ENCODE peak calls at places on chromosomes 7 and 10, in six cellular contexts. M, I, P, L, O and R are unnamed samples.

GRCh38 chr10:113087082-113088029 is 137.3 kb downstream of the TCF7L2 start:
- DNase-seq in M (peak), P (peak), I (no peak), L (peak), O (peak), R (no peak)

GRCh38 chr7:37920619-37921339 is at the start of gene EPDR1:
- DNase-seq in P (no peak), I (peak), L (no peak), M (no peak), O (peak), R (peak)

GRCh38 chr7:38550881-38551280 is 80.3 kb downstream of the AMPH start:
- DNase-seq in P (no peak), L (no peak), M (no peak), I (no peak), O (no peak), R (no peak)

GRCh38 chr10:119496282-119496681 is 46.2 kb downstream of the RGS10 start:
- DNase-seq in O (no peak), P (no peak), L (no peak), I (no peak), M (no peak), R (peak)

GRCh38 chr10:114743552-114744231 is 77.9 kb upstream of the FHIP2A start:
- DNase-seq in I (no peak), O (no peak), P (no peak), M (no peak), L (no peak), R (no peak)

GRCh38 chr7:33601884-33602283 is 303.5 kb upstream of the BMPER start:
- DNase-seq in I (no peak), P (no peak), L (no peak), O (no peak), M (no peak), R (no peak)

GRCh38 chr7:5143106-5143505 is 46.9 kb upstream of the WIPI2 start:
- DNase-seq in I (no peak), P (no peak), O (no peak), M (no peak), L (no peak), R (peak)

GRCh38 chr7:117750612-117751563 is 122.4 kb downstream of the CTTNBP2 start:
- DNase-seq in O (no peak), M (no peak), P (no peak), I (no peak), L (no peak), R (peak)

GRCh38 chr7:133911724-133912123 is 215.4 kb upstream of the LRGUK start:
- DNase-seq in M (no peak), L (no peak), I (no peak), P (no peak), O (no peak), R (peak)

GRCh38 chr10:24750695-24751094 is 27.0 kb upstream of the ARHGAP21 start:
- DNase-seq in I (no peak), L (no peak), M (no peak), O (no peak), P (no peak), R (no peak)

GRCh38 chr7:142746268-142746667 is 3.0 kb upstream of the PRSS1 start:
- DNase-seq in O (no peak), L (no peak), I (no peak), P (no peak), M (no peak), R (no peak)

GRCh38 chr7:30649717-30650116 is 32.5 kb downstream of the CRHR2 start:
- DNase-seq in O (peak), M (no peak), P (no peak), L (no peak), I (no peak), R (no peak)

GRCh38 chr10:14016011-14016536 is 314.6 kb downstream of the FRMD4A start:
- DNase-seq in L (no peak), M (no peak), I (peak), P (no peak), O (peak), R (no peak)

GRCh38 chr10:73655257-73655989 is 406 bp downstream of the SYNPO2L start:
- DNase-seq in I (no peak), L (no peak), P (no peak), O (no peak), M (no peak), R (peak)

GRCh38 chr7:84100866-84101265 is 93.7 kb downstream of the SEMA3A start:
- DNase-seq in M (no peak), I (no peak), P (peak), O (no peak), L (peak), R (no peak)

GRCh38 chr7:107014381-107015023 is 30.0 kb upstream of the PRKAR2B start:
- DNase-seq in M (no peak), O (no peak), I (no peak), P (no peak), L (no peak), R (no peak)

GRCh38 chr7:47344171-47344955 is 237.5 kb downstream of the TNS3 start:
- DNase-seq in O (no peak), P (no peak), I (no peak), L (no peak), M (peak), R (no peak)

GRCh38 chr7:75889826-75890225 is 11.0 kb downstream of the RHBDD2 start:
- DNase-seq in P (no peak), O (no peak), M (no peak), L (no peak), I (no peak), R (no peak)

GRCh38 chr7:73871163-73872011 is 10.4 kb downstream of the TMEM270 start:
- DNase-seq in P (no peak), I (peak), O (no peak), M (no peak), L (no peak), R (no peak)

GRCh38 chr7:112880786-112881418 is 90.7 kb upstream of the TMEM168 start:
- DNase-seq in O (no peak), I (no peak), L (no peak), P (no peak), M (no peak), R (no peak)

GRCh38 chr10:116836087-116836486 is 13.2 kb upstream of the ENO4 start:
- DNase-seq in P (no peak), I (no peak), O (no peak), M (no peak), L (no peak), R (no peak)

GRCh38 chr10:65805993-65806392 is 1119.8 kb upstream of the LRRTM3 start:
- DNase-seq in L (no peak), P (no peak), I (no peak), O (no peak), M (no peak), R (no peak)

GRCh38 chr10:43287056-43288007 is 20.5 kb upstream of the RASGEF1A start:
- DNase-seq in M (peak), O (no peak), I (no peak), L (peak), P (no peak), R (peak)

GRCh38 chr7:5177060-5177459 is 13.0 kb upstream of the WIPI2 start:
- DNase-seq in I (peak), P (peak), L (no peak), M (peak), O (peak), R (no peak)

GRCh38 chr10:116765549-116766162 is 23.3 kb upstream of the HSPA12A start:
- DNase-seq in P (no peak), M (no peak), O (peak), L (no peak), I (no peak), R (peak)

GRCh38 chr10:115082521-115082920 is 10.6 kb upstream of the ATRNL1 start:
- DNase-seq in O (no peak), M (no peak), P (peak), L (no peak), I (no peak), R (no peak)

GRCh38 chr10:49347827-49348226 is 48.1 kb downstream of the DRGX start:
- DNase-seq in O (no peak), I (no peak), L (no peak), M (no peak), P (no peak), R (no peak)

GRCh38 chr10:77041636-77042258 is 595.9 kb downstream of the KCNMA1 start:
- DNase-seq in O (no peak), L (no peak), I (no peak), P (no peak), M (no peak), R (no peak)

GRCh38 chr10:77582710-77583115 is 54.9 kb downstream of the KCNMA1 start:
- DNase-seq in M (peak), I (no peak), P (peak), L (peak), O (peak), R (no peak)

GRCh38 chr7:157849726-157850125 is 512.9 kb downstream of the DNAJB6 start:
- DNase-seq in L (no peak), I (no peak), P (no peak), M (no peak), O (no peak), R (no peak)

GRCh38 chr7:30804078-30804661 is 33.0 kb downstream of the MINDY4 start:
- DNase-seq in P (peak), L (no peak), M (no peak), O (no peak), I (no peak), R (no peak)

GRCh38 chr10:105699504-105699903 is 1058.4 kb downstream of the SORCS3 start:
- DNase-seq in I (no peak), P (no peak), M (no peak), O (no peak), L (no peak), R (no peak)

GRCh38 chr10:5283305-5284158 is 81.2 kb upstream of the UCN3 start:
- DNase-seq in P (peak), I (peak), M (peak), L (no peak), O (peak), R (peak)

GRCh38 chr7:114102996-114103395 is 184.2 kb upstream of the PPP1R3A start:
- DNase-seq in L (no peak), P (no peak), O (no peak), M (no peak), I (no peak), R (no peak)

GRCh38 chr10:52779541-52780390 is 7.2 kb upstream of the MBL2 start:
- DNase-seq in P (peak), M (peak), O (no peak), L (no peak), I (peak), R (peak)

DNA sequence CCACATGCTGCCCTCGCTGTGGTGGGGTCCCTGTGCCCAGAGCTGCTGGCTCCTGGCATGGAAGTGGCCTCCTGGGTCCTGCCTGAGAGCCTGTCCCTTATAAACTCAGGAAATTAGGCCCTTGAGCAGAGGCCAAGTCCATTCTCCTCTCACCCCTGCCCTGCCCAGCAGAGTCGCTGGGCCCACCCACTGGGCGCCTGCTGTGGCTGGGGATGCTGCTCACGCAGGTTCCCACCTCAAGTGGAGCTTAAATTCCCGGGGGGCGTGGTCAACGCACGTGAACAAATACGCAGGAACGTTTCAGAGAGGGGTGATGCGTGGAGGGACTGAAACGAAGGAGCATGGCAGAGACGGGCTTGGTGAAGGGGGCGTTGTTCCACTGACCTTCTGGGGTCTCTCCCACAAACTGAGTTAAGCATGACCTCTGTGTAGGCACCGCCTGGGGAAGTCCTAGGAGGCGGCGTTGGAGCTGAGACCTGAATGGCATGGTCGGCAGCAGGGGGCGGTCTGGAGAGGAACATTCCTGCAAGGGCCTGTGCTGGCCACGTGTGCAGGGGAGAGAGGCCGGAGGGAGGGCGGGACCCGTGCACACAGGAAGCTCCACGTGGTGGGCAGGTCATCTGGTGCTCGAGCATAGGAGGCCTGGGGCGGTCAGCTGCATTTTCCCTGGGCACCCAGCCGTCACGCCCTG is 27.9 kb downstream of the FAM20C start:
- DNase-seq in L (no peak), M (no peak), O (no peak), P (peak), I (no peak), R (no peak)
- TF ChIP-seq CTCF in L (peak), M (no peak), O (no peak), P (peak), I (no peak), R (no peak)

DNA sequence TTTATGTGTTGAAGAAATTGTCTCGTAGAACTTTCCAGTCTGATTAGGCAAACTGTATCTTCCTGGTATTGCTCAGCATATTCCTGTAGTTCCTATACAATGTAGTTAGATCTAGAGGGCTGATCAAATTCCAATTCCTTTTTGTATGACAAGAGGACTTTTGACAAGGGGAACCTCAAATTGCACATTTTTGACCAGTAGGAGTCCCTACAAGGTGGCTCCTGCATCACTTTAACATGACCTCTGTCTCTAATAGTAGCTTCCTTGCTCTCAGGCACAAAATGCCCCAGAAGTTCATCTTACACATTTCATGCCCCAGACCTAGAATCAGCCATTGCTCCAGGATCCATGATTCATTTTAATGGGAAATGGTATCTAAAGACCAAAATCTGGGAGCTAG is 18.7 kb downstream of the HERPUD2 start:
- DNase-seq in L (no peak), P (no peak), M (no peak), I (no peak), O (no peak), R (no peak)
- TF ChIP-seq CTCF in L (no peak), P (no peak), M (no peak), I (no peak), O (no peak), R (peak)

DNA sequence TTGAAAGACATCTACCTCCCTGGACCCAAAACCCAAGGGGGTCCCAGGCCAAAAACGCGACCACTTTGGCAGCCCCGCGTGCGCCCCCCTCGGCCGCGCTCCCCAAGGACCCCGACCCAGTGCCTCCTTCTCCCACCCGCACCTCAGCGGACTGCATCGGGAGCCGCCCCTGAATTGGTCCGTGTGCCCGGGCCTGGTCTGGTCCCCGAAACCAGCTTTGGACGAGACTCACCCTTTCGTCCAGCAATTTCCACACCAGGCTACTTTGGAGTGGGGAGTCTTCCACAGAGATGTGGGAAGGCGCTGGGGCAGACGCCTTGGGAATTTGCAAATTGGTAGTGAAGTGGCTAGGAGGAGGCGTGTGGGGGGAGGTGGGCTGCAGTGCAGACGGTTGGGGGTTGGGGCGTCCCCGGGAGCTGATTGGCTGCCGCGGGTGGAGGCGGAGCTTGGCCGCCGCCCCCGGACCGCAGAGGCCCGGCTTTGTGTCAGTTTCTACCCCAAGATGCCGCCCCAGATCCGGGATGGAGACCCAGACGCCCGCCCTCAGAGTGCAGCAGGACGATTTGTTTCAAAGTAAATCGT is 16.9 kb downstream of the TCAF1 start:
- DNase-seq in P (peak), O (peak), I (peak), M (no peak), L (no peak), R (peak)
- TF ChIP-seq CTCF in P (peak), O (no peak), I (no peak), M (no peak), L (no peak), R (no peak)

DNA sequence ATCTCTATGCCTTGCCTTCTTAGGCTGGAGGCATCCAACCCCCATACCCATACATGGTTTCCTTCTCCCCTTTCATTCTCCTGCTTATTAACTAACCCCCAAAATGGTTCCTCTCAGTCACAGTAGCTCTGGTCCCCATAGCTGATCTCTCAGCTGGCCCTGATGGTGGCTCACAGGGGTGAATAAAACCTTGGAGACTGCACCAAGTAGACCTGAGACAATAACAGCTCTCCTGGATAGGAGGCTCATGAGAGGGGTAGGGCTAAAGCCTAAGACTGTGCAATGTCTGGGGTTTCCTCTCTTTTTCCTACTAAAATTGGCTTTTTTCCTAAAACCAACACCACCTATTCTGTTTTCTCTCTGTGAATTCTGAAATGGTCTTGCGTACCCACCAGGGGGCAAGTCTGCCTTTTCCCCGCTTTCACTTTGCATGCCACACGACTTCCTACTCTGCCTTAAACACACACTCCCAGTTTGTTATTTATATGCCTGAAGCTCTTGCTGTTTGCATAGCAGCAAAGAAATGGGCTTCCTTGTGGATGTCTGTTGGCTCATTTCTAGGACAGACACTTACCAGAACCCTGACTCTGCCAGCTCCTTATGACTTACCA is 18.4 kb upstream of the PON1 start:
- DNase-seq in I (no peak), M (no peak), L (no peak), P (no peak), O (no peak), R (no peak)
- TF ChIP-seq CTCF in I (no peak), M (no peak), L (no peak), P (no peak), O (no peak), R (no peak)

DNA sequence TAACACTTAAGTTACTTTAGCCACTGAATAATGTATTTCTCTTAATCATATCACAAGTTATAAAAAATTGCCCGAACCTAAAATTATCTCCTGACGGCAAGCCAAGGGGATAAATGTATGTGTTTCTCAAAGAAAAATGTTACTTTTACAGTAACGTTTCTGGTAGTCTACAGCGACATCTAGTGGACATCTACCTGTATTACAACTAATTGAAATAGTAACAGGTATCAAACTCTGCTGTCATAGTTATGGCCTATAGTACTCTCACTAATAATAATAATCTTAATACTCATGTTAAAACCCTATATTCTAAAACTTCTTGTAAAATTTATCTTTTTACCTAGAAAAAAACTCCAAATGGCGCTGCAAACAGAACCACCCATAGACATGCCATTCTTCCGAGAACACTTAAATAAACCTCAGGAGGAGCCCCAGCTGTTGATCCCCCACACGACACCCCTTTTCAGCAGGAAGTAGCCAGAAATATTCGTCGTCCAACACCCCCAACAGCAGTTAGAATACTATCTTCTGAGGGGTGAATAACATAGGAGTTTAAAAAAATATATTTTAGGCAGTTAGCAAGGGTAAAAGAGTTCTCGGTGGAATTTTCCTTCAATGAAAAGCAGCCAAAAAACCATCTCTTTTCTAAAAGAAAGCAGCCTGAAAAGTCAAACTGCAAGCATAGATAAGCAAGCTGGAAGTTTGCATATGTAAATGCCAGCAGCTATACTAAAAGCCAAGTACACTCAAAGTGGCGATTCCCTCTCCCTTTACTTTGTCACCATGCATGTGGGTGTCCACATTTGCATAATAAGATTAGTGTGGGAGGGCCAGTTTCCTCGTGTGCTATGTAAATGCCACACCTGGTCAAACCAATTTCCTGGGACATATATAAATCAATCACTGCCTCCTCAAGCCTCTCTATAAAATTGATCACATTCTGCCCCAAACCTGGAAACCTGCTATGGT is 40.5 kb upstream of the ZNF107 start:
- DNase-seq in O (no peak), M (no peak), P (no peak), L (no peak), I (no peak), R (no peak)
- TF ChIP-seq CTCF in O (no peak), M (peak), P (peak), L (peak), I (peak), R (peak)

DNA sequence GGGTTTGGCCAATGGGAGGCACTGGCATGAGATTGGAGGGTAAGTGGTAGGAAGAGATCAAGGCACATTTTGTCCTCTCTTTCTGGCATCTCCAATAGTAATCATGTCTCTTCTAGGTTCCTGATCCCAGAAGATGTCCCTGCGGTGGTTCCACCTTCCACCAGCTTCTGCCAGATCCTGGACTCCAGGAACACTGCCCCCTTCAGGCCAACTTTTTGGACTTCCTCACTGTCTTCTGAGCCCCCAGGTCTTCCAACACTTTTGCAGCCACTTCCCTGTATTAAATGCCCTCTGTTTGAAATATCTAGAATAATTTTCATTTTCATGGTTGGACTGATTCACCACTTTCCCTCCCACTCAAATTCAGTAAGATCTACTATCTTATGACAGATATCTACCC is 60.9 kb downstream of the BAMBI start:
- DNase-seq in I (no peak), P (no peak), L (no peak), O (no peak), M (no peak), R (no peak)
- TF ChIP-seq CTCF in I (no peak), P (peak), L (peak), O (no peak), M (no peak), R (peak)

GRCh38 chr10:12375076-12375504 is 25.7 kb downstream of the CAMK1D start:
- DNase-seq in O (peak), L (no peak), I (no peak), M (no peak), P (no peak), R (no peak)
- TF ChIP-seq CTCF in O (no peak), L (no peak), I (no peak), M (no peak), P (no peak), R (no peak)